ENCODE peak calls at places on chromosome 6, in eight cellular contexts. I is effector memory CD4-positive, alpha-beta T cell; O is activated CD4-positive, CD25-positive, alpha-beta regulatory T cell; G is NCI-H1092 treated with DMSO at 0.1 percent for 48 hours; B is non-pigmented ciliary epithelial cell; Q is D341Med; T is CD8-positive, alpha-beta T cell; L is cortex of kidney. Z is an unnamed sample.

GRCh38 chr6:89580997-89581666 is 57.4 kb downstream of the LYRM2 start:
- DNase-seq in T (no peak), L (no peak), I (no peak), G (peak), Q (no peak), O (no peak), B (no peak), Z (no peak)

GRCh38 chr6:112027942-112028674 is 25.8 kb upstream of the CCN6 start:
- DNase-seq in O (no peak), T (peak), I (peak), G (no peak), Q (no peak), B (no peak), L (no peak), Z (peak)

GRCh38 chr6:113995632-113996031 is 24.7 kb upstream of the HDAC2 start:
- DNase-seq in L (no peak), O (no peak), B (peak), I (no peak), G (peak), Q (peak), T (no peak), Z (no peak)

GRCh38 chr6:12058164-12058926 is 46.2 kb downstream of the HIVEP1 start:
- DNase-seq in Q (no peak), O (no peak), L (no peak), B (no peak), I (no peak), G (no peak), T (no peak), Z (no peak)

GRCh38 chr6:106103728-106104109 is 17.6 kb downstream of the PRDM1 start:
- DNase-seq in O (peak), I (peak), L (no peak), G (no peak), Q (no peak), B (no peak), T (peak), Z (peak)

GRCh38 chr6:109878291-109878690 is 99.8 kb upstream of the GPR6 start:
- DNase-seq in L (no peak), G (no peak), O (no peak), T (no peak), Q (no peak), B (no peak), I (no peak), Z (no peak)

GRCh38 chr6:50661636-50662035 is 51.7 kb upstream of the TFAP2D start:
- DNase-seq in L (no peak), B (no peak), Q (no peak), T (no peak), O (no peak), G (no peak), I (no peak), Z (no peak)

GRCh38 chr6:2911171-2911570 is 8.1 kb upstream of the SERPINB9 start:
- DNase-seq in G (no peak), L (no peak), I (no peak), T (no peak), O (no peak), Q (no peak), B (no peak), Z (no peak)

GRCh38 chr6:153131037-153131981 is at the start of gene RGS17:
- DNase-seq in I (no peak), O (no peak), G (peak), L (no peak), T (peak), Q (peak), B (no peak), Z (no peak)

Z was measured in effector CD4-positive, alpha-beta T cell.